ENCODE peak calls at places on chromosomes 16 and 17, in four cellular contexts. Y, T, O and Q are unnamed samples.

GRCh38 chr17:41992576-41992975 is 24.7 kb downstream of the DNAJC7 start:
- DNase-seq in Y (no peak), T (no peak), O (no peak), Q (no peak)

GRCh38 chr16:22214893-22215292 is 8.8 kb downstream of the EEF2K start:
- DNase-seq in T (no peak), O (no peak), Y (no peak), Q (no peak)

GRCh38 chr17:61689610-61690180 is 98.7 kb upstream of the NACA2 start:
- DNase-seq in Y (peak; percentile 41), O (no peak), T (peak; percentile 24), Q (no peak)

GRCh38 chr17:51103050-51103449 is 17.6 kb downstream of the SPAG9 start:
- DNase-seq in T (no peak), Y (no peak), O (peak; percentile 3), Q (no peak)

GRCh38 chr17:60888812-60889709 is 211.4 kb downstream of the BCAS3 start:
- DNase-seq in O (no peak), T (no peak), Y (peak; percentile 35), Q (no peak)

GRCh38 chr17:78883090-78883532 is 19.9 kb downstream of the CEP295NL start:
- DNase-seq in O (no peak), T (peak; percentile 88), Y (peak; percentile 75), Q (no peak)

GRCh38 chr16:85361441-85362118 is 249.3 kb upstream of the CIBAR2 start:
- DNase-seq in Y (no peak), O (no peak), T (no peak), Q (no peak)

GRCh38 chr17:75457047-75457654 is 716 bp downstream of the TMEM94 start:
- DNase-seq in T (peak; percentile 64), O (peak; percentile 87), Y (peak; percentile 45), Q (no peak)

GRCh38 chr16:75121949-75122568 is 5.5 kb upstream of the LDHD start:
- DNase-seq in O (peak; percentile 44), T (no peak), Y (no peak), Q (no peak)

GRCh38 chr16:19505600-19506303 is 16.1 kb downstream of the GDE1 start:
- DNase-seq in T (no peak), O (no peak), Y (peak; percentile 17), Q (no peak)

GRCh38 chr17:77609553-77610517 is 348.7 kb upstream of the TNRC6C start:
- DNase-seq in O (peak; percentile 25), T (no peak), Y (no peak), Q (no peak)

GRCh38 chr17:14904406-14904805 is 360.7 kb downstream of the PMP22 start:
- DNase-seq in Y (peak; percentile 54), O (no peak), T (peak; percentile 55), Q (no peak)

GRCh38 chr16:74724820-74725549 is 24.3 kb upstream of the MLKL start:
- DNase-seq in Y (peak; percentile 82), T (no peak), O (peak; percentile 45), Q (no peak)

GRCh38 chr16:85103096-85104079 is 8.9 kb downstream of the CIBAR2 start:
- DNase-seq in O (no peak), Y (no peak), T (no peak), Q (no peak)

GRCh38 chr17:40602445-40603443 is 37.5 kb upstream of the CCR7 start:
- DNase-seq in Y (no peak), T (peak; percentile 56), O (no peak), Q (no peak)

GRCh38 chr16:27847030-27847550 is 216.4 kb downstream of the GSG1L start:
- DNase-seq in O (peak; percentile 15), Y (no peak), T (peak; percentile 1), Q (no peak)

DNA sequence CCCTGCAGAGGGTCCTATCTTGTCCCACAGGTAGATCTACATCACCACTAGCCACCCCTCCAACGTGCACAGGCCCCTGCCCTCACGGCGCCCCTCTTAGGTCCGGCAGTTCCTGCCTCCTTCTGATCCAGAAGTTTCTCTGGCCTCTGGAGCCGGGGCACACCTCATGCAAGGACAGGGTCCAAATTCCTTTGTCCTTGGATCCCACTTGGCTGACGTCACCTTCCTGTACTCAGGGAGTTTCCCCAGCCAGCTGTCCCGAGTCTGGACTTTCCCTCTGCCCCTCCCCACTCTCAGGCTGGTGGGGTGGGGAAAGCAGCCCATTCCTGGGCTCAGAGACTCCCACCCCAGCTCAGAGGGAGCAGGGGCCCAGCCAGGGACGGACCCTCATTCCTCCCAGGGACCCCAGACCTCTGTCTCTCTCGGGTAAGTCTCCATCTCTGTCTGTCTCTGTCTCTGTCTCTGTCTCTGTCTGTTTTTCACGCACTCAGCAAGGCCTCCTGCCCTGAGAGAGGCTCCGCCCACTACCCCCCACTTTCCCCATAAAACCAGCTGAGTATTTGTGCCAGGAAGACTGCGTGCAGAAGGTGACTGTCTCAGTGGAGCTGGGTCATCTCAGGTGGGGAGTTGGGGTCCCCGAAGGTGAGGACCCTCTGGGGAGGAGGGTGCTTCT is at the start of gene IL32:
- DNase-seq in Y (peak; percentile 94), O (no peak), T (peak; percentile 93), Q (no peak)
- H2BK120ac ChIP-seq in Y (peak within 1 kb of the TSS; percentile 87), O (no peak within 1 kb of the TSS), T (no peak within 1 kb of the TSS), Q (peak within 1 kb of the TSS; percentile 49)

GRCh38 chr16:79287424-79287917 is 313.1 kb downstream of the MAF start:
- DNase-seq in O (no peak), Y (no peak), T (no peak), Q (no peak)

GRCh38 chr16:79286646-79287423 is 313.7 kb downstream of the MAF start:
- DNase-seq in O (peak; percentile 43), T (no peak), Y (no peak), Q (no peak)

GRCh38 chr16:79283578-79283977 is 317.0 kb downstream of the MAF start:
- DNase-seq in O (no peak), Y (no peak), T (no peak), Q (no peak)

GRCh38 chr16:79284760-79285159 is 315.8 kb downstream of the MAF start:
- DNase-seq in O (no peak), Y (no peak), T (no peak), Q (no peak)

DNA sequence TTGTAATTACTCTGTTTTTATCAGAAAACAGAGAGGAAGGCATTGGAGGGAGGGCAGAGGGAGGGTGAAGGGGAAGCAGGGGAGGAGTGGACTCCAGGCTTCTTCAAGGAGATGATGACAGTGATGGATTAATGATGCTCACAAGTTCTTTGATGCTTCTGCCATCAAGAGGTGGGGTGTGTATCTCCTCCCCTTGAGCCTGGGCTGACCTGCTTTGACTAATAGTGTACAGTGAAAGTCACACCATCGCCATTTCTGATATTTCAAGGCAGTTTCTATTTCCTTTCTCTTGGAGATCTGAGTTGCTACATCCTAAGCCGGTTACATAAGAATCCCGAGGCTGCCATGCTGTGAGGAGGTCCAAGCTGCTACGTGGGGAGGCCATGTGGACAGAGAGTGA is 312.5 kb downstream of the MAF start:
- DNase-seq in Y (no peak), T (no peak), O (no peak), Q (no peak)
- H2BK15ac ChIP-seq in Y (no peak overlapping the region), T (no peak overlapping the region), O (no peak overlapping the region), Q (no peak overlapping the region)

GRCh38 chr17:82751571-82752370 is at the start of gene TBCD:
- DNase-seq in Y (peak; percentile 89), T (peak; percentile 89), O (peak; percentile 91), Q (peak; percentile 92)
- H2BK120ac ChIP-seq in Y (no peak within 1 kb of the TSS), T (peak within 1 kb of the TSS; percentile 75), O (no peak within 1 kb of the TSS), Q (no peak within 1 kb of the TSS)

GRCh38 chr16:11151156-11151904 is 104.7 kb downstream of the SOCS1 start:
- DNase-seq in T (no peak), O (no peak), Y (no peak), Q (no peak)
- H2BK15ac ChIP-seq in T (no peak overlapping the region), O (no peak overlapping the region), Y (no peak overlapping the region), Q (no peak overlapping the region)

GRCh38 chr17:66941773-66942452 is 22.6 kb upstream of the CACNG4 start:
- DNase-seq in Y (no peak), T (no peak), O (no peak), Q (no peak)
- H2BK120ac ChIP-seq in Y (no peak overlapping the region), T (no peak overlapping the region), O (no peak overlapping the region), Q (no peak overlapping the region)

DNA sequence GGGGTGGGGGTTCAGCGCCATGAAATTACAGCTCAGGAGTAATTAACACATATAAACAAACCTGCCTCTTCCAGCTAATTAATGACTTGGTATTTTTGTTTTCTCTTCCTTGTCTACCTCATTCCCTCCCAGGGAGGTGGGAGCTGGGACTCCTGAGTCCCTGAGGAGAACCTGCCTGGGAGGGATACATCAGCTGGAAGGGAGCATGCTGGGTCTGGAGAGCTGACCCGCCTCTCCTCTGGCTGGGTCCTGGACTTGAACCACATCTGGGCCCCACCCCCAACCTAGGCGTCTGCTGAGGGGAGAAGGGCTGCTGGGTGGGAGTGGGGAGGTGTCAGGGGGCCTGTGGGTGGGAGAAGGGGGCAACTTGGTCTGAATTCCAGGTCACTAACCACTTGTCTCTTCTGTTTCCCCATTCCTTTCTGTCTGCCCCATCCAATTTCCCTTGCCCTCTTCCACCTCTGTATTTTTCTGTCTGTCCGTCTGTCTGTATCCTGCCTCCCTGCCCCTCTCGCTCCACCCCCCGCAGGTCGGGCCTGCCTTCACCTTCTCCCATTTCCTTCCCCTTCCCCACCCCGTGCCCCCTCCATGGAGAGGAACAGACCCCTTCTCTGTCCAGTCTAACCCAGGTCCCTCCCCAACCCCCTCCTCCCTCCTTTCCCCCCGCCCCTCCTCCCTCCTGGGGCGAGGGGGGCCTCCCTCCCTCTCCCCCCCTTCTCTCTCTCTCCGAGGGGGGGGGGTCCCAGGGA is at the start of gene NLGN2:
- DNase-seq in T (no peak), O (no peak), Y (no peak), Q (no peak)
- H2BK15ac ChIP-seq in T (no peak within 1 kb of the TSS), O (no peak within 1 kb of the TSS), Y (no peak within 1 kb of the TSS), Q (no peak within 1 kb of the TSS)

GRCh38 chr17:7393613-7394451 is 493 bp downstream of the PLSCR3 start:
- DNase-seq in T (peak; percentile 41), Y (no peak), O (peak; percentile 81), Q (no peak)
- H2BK120ac ChIP-seq in T (peak overlapping the region; percentile 71), Y (no peak overlapping the region), O (no peak overlapping the region), Q (peak overlapping the region; percentile 82)